ENCODE peak calls at places on chromosomes 12 and 14, in eight cellular contexts. L, O, T, Z, X, R, G and W are unnamed samples.

GRCh38 chr12:129902371-129903091 is 1.3 kb downstream of the TMEM132D start:
- DNase-seq in L (no peak), O (no peak), T (no peak), Z (no peak), X (no peak), R (no peak), G (peak; percentile 54), W (no peak)

GRCh38 chr14:105492966-105493871 is 2.2 kb downstream of the TEDC1 start:
- DNase-seq in L (peak; percentile 4), O (no peak), T (no peak), Z (no peak), X (no peak), R (no peak), G (no peak), W (no peak)

GRCh38 chr14:64220466-64220865 is 73.7 kb downstream of the ESR2 start:
- DNase-seq in L (peak; percentile 95), O (no peak), T (no peak), Z (no peak), X (no peak), R (no peak), G (no peak), W (no peak)

GRCh38 chr14:50383618-50384225 is 13.0 kb downstream of the CDKL1 start:
- DNase-seq in L (no peak), O (no peak), T (no peak), Z (no peak), X (no peak), R (no peak), G (peak; percentile 43), W (no peak)

GRCh38 chr14:32319368-32320049 is 9.6 kb upstream of the AKAP6 start:
- DNase-seq in L (no peak), O (no peak), T (no peak), Z (no peak), X (no peak), R (no peak), G (no peak), W (no peak)

GRCh38 chr12:76670776-76671175 is 93.1 kb upstream of the ZDHHC17 start:
- DNase-seq in L (no peak), O (no peak), T (peak; percentile 63), Z (no peak), X (no peak), R (no peak), G (peak; percentile 35), W (no peak)

GRCh38 chr12:85280138-85280983 is at the start of gene ALX1:
- DNase-seq in L (no peak), O (peak; percentile 9), T (peak; percentile 50), Z (no peak), X (no peak), R (no peak), G (peak; percentile 94), W (no peak)

GRCh38 chr14:94560782-94561655 is at the start of gene SERPINA4:
- DNase-seq in L (no peak), O (no peak), T (no peak), Z (no peak), X (no peak), R (no peak), G (no peak), W (no peak)

DNA sequence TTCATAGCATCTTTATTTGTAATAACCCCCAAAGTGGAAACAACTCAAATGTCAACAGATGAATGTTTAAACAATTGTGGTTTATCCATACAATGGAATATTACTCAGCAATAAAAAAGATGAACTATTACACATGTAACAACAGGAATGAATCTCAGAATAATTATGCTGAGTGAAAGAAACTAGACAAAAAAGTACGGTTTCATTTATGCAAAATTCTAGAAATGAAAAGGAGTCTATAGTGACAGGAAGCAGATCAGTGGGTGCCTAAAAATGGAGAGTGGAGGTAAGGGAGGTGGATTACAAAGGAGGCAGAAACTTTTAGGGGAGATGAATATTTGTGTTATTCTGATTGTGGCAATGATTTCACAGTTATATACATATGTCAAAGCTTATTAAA is 4.8 kb downstream of the PRKCH start:
- DNase-seq in L (no peak), O (no peak), T (no peak), Z (no peak), X (no peak), R (peak; percentile 44), G (no peak), W (no peak)
- H3K27ac ChIP-seq in L (peak overlapping the region; percentile 59), O (peak overlapping the region; percentile 22), T (no peak overlapping the region), Z (peak overlapping the region; percentile 69), X (peak overlapping the region; percentile 91), R (no peak overlapping the region), G (no peak overlapping the region), W (peak overlapping the region; percentile 63)

GRCh38 chr14:100286484-100287191 is 19.6 kb downstream of the SLC25A29 start:
- DNase-seq in L (no peak), O (peak; percentile 5), T (no peak), Z (no peak), X (no peak), R (no peak), G (no peak), W (no peak)

GRCh38 chr14:100283984-100284881 is 22.0 kb downstream of the SLC25A29 start:
- DNase-seq in L (no peak), O (peak; percentile 8), T (no peak), Z (no peak), X (no peak), R (no peak), G (peak; percentile 57), W (no peak)

GRCh38 chr14:100285913-100286400 is 20.3 kb downstream of the SLC25A29 start:
- DNase-seq in L (no peak), O (peak; percentile 8), T (no peak), Z (no peak), X (no peak), R (no peak), G (no peak), W (no peak)

GRCh38 chr14:100287202-100287997 is 18.8 kb downstream of the SLC25A29 start:
- DNase-seq in L (no peak), O (peak; percentile 4), T (no peak), Z (no peak), X (no peak), R (no peak), G (no peak), W (no peak)

DNA sequence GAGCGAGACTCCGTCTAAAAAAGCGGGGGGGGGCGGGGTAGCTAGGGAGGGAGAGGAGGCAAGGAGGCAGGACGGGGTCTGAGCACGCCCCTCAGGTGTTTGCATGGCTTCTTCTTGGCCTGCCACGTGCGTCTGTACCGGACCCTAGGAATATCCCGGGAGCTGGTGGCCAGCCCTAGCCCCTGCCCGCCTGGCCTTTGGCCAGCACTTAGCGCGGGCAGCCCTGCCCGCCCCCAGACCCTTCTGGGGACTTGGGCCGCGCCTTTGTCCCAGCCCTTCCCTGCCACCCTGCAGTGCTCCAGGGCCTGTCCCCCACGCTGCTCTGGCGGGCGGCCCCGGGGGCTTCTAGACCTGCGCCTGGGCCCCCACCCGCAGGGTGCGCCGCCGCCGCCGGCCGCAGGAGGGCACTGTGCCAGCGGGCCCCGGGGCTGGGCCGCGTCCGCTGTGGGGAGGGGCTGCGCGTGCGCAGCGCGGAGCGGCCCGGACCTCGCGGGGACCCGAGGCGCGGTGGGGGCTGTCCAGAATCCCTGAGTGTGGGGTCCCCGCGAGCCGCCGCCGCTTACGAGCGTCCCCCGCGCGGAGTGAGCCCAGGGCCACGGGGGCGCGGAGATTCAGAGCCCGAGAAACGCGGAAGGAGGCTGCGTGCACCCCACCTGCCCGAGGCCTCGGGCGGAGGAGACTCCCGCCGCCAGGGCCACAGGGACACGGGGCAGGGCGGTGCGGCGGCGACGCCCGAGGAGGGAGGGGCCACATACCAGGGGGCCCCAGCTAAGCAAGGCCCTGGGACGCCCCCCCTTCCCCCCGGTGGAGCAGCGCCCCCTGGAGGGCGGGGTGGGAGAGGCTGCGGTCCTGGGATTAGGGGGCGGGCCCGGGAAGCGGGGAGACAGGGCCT is 21.0 kb downstream of the SLC25A29 start:
- DNase-seq in L (no peak), O (peak; percentile 77), T (peak; percentile 79), Z (peak; percentile 68), X (peak; percentile 79), R (peak; percentile 81), G (peak; percentile 93), W (no peak)
- H3K4me1 ChIP-seq in L (peaks cover 31% of the 10 kb centered on the region), O (peaks cover 14% of the 10 kb centered on the region), T (no peaks in the 10 kb centered on the region), Z (peaks cover 3% of the 10 kb centered on the region), X (no peaks in the 10 kb centered on the region), R (peaks cover 11% of the 10 kb centered on the region), G (peaks cover 2% of the 10 kb centered on the region), W (no peaks in the 10 kb centered on the region)

GRCh38 chr14:35412281-35413057 is 7.9 kb upstream of the NFKBIA start:
- DNase-seq in L (no peak), O (no peak), T (no peak), Z (peak; percentile 64), X (no peak), R (no peak), G (no peak), W (no peak)

GRCh38 chr14:35418093-35418492 is 13.5 kb upstream of the NFKBIA start:
- DNase-seq in L (no peak), O (no peak), T (no peak), Z (no peak), X (no peak), R (no peak), G (no peak), W (no peak)

GRCh38 chr14:35416108-35416750 is 11.7 kb upstream of the NFKBIA start:
- DNase-seq in L (no peak), O (peak; percentile 34), T (no peak), Z (no peak), X (peak; percentile 18), R (peak; percentile 55), G (no peak), W (no peak)

GRCh38 chr14:35410858-35411257 is 6.3 kb upstream of the NFKBIA start:
- DNase-seq in L (no peak), O (no peak), T (no peak), Z (no peak), X (no peak), R (no peak), G (no peak), W (no peak)

DNA sequence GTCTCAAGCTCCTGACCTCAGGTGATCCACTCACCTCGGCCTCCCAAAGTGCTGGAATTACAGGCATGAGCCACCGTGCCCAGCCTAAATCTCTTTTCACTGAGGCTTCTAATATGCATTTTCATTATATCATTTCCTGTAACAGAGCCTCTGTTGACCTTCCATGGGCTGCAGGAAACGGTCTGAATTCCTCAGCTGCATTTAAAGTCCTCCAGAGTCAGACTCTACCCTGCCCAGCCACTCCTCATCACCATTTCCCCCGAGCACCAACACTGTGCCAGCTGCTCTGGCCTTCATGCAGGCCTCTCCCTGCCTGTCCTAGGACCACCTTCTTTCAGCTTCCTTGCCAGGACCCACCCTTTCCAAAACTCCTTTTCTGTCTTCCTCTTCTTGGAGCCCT is 9.8 kb upstream of the NFKBIA start:
- DNase-seq in L (no peak), O (no peak), T (peak; percentile 50), Z (no peak), X (no peak), R (no peak), G (peak; percentile 64), W (no peak)
- H3K27ac ChIP-seq in L (no peak overlapping the region), O (no peak overlapping the region), T (peak overlapping the region; percentile 45), Z (no peak overlapping the region), X (no peak overlapping the region), R (no peak overlapping the region), G (no peak overlapping the region), W (peak overlapping the region; percentile 39)

GRCh38 chr12:31019561-31020308 is 53.9 kb upstream of the DDX11 start:
- DNase-seq in L (no peak), O (no peak), T (no peak), Z (no peak), X (no peak), R (no peak), G (no peak), W (no peak)

GRCh38 chr12:31019106-31019505 is 54.6 kb upstream of the DDX11 start:
- DNase-seq in L (no peak), O (no peak), T (no peak), Z (no peak), X (no peak), R (no peak), G (no peak), W (no peak)

GRCh38 chr12:31021181-31021580 is 52.5 kb upstream of the DDX11 start:
- DNase-seq in L (no peak), O (no peak), T (no peak), Z (no peak), X (no peak), R (no peak), G (no peak), W (no peak)

GRCh38 chr12:31021809-31022492 is 51.7 kb upstream of the DDX11 start:
- DNase-seq in L (no peak), O (no peak), T (no peak), Z (no peak), X (no peak), R (no peak), G (peak; percentile 57), W (no peak)

GRCh38 chr12:31020385-31021166 is 53.1 kb upstream of the DDX11 start:
- DNase-seq in L (no peak), O (no peak), T (no peak), Z (no peak), X (no peak), R (no peak), G (no peak), W (no peak)
- H3K4me1 ChIP-seq in L (no peaks in the 10 kb centered on the region), O (no peaks in the 10 kb centered on the region), T (no peaks in the 10 kb centered on the region), Z (no peaks in the 10 kb centered on the region), X (no peaks in the 10 kb centered on the region), R (no peaks in the 10 kb centered on the region), G (no peaks in the 10 kb centered on the region), W (no peaks in the 10 kb centered on the region)